ENCODE peak calls at places on chromosomes 12 and 14, in seven cellular contexts. I is colonic mucosa, Q is fibroblast of lung, S is neuronal stem cell, B is Peyer's patch, F is cardiac muscle cell, T is A549. D is an unnamed sample.

GRCh38 chr12:19273482-19274330 is 144.2 kb downstream of the PLEKHA5 start:
- DNase-seq in T (peak), B (peak), S (no peak), F (no peak), I (peak), Q (peak), D (peak)

GRCh38 chr14:63323148-63323547 is 4.4 kb upstream of the GPHB5 start:
- DNase-seq in T (no peak), S (no peak), F (no peak), Q (no peak), I (no peak), B (no peak), D (no peak)

GRCh38 chr14:57823015-57823660 is 42.8 kb downstream of the SLC35F4 start:
- DNase-seq in B (no peak), S (no peak), T (no peak), F (no peak), I (no peak), Q (no peak), D (no peak)

GRCh38 chr12:117178301-117178700 is 12.0 kb downstream of the FBXO21 start:
- DNase-seq in Q (no peak), F (no peak), B (no peak), T (no peak), I (no peak), S (no peak), D (no peak)

GRCh38 chr12:132813443-132813842 is 15.2 kb downstream of the GOLGA3 start:
- DNase-seq in I (no peak), S (no peak), Q (no peak), F (no peak), T (no peak), B (no peak), D (no peak)

GRCh38 chr12:69555461-69555860 is 29.8 kb upstream of the CCT2 start:
- DNase-seq in B (no peak), S (no peak), Q (peak), F (no peak), T (peak), I (no peak), D (no peak)

GRCh38 chr12:127567531-127567930 is 699.4 kb upstream of the TMEM132C start:
- DNase-seq in T (no peak), B (no peak), Q (no peak), I (no peak), F (no peak), S (no peak), D (no peak)

GRCh38 chr14:79356040-79356439 is 855.3 kb downstream of the DIO2 start:
- DNase-seq in I (no peak), Q (peak), S (peak), F (no peak), T (no peak), B (no peak), D (no peak)

GRCh38 chr14:64190974-64191502 is 103.1 kb downstream of the ESR2 start:
- DNase-seq in F (no peak), I (no peak), S (no peak), T (no peak), Q (no peak), B (no peak), D (no peak)

GRCh38 chr14:101442451-101442850 is 118.8 kb upstream of the DIO3 start:
- DNase-seq in S (no peak), T (no peak), B (no peak), I (no peak), Q (no peak), F (no peak), D (peak)

GRCh38 chr14:102999227-102999895 is 58.0 kb downstream of the CDC42BPB start:
- DNase-seq in T (no peak), I (no peak), S (no peak), B (no peak), Q (no peak), F (no peak), D (no peak)

GRCh38 chr14:68674538-68675232 is 118.2 kb downstream of the ZFP36L1 start:
- DNase-seq in F (no peak), S (no peak), Q (no peak), B (no peak), I (no peak), T (no peak), D (no peak)

GRCh38 chr14:105179191-105179590 is 1.9 kb downstream of the NUDT14 start:
- DNase-seq in F (no peak), I (no peak), S (no peak), T (no peak), Q (no peak), B (no peak), D (no peak)

GRCh38 chr14:102279688-102280348 is 25.1 kb downstream of the MOK start:
- DNase-seq in I (no peak), T (peak), S (no peak), Q (peak), F (no peak), B (no peak), D (no peak)

DNA sequence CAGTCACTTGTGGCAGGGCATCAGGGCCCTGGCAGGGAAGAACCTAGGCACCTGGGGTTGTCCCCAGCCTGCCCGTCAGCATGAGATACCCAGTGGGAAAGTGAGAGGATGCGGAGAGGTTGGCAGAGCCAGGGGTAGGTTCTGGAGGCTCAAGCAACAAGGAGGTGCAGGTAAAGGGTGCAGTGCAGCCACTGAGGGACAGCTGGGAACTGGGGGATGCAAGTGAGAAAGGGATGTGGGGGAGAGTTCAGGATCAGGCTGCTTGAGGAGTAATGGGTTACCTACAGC is 18.7 kb downstream of the VASH1 start:
- DNase-seq in I (no peak), F (no peak), S (no peak), Q (no peak), T (no peak), B (no peak), D (no peak)
- H3K27ac ChIP-seq in I (no peak), F (no peak), S (no peak), Q (no peak), T (no peak), B (no peak), D (no peak)

GRCh38 chr14:85549697-85550096 is 19.8 kb downstream of the FLRT2 start:
- DNase-seq in I (no peak), B (no peak), F (no peak), T (no peak), S (no peak), Q (no peak), D (no peak)
- H3K27ac ChIP-seq in I (no peak), B (no peak), F (no peak), T (no peak), S (no peak), Q (no peak), D (no peak)

GRCh38 chr12:104490221-104490620 is 33.5 kb downstream of the CHST11 start:
- DNase-seq in S (no peak), T (no peak), F (no peak), Q (no peak), B (no peak), I (no peak), D (no peak)
- H3K27ac ChIP-seq in S (no peak), T (no peak), F (peak), Q (no peak), B (no peak), I (no peak), D (no peak)

GRCh38 chr14:61570188-61570960 is 124.9 kb upstream of the HIF1A start:
- DNase-seq in Q (no peak), F (no peak), S (no peak), I (no peak), T (no peak), B (no peak), D (no peak)
- H3K27ac ChIP-seq in Q (peak), F (no peak), S (no peak), I (peak), T (peak), B (no peak), D (no peak)

GRCh38 chr12:62908667-62909066 is 26.3 kb downstream of the PPM1H start:
- DNase-seq in Q (no peak), T (no peak), B (no peak), F (no peak), I (no peak), S (no peak), D (no peak)

GRCh38 chr12:62909340-62909739 is 25.6 kb downstream of the PPM1H start:
- DNase-seq in B (no peak), I (no peak), T (no peak), S (no peak), Q (no peak), F (no peak), D (no peak)

GRCh38 chr12:62912644-62913043 is 22.3 kb downstream of the PPM1H start:
- DNase-seq in F (no peak), B (no peak), T (no peak), I (no peak), Q (no peak), S (no peak), D (no peak)

GRCh38 chr12:62911288-62911687 is 23.7 kb downstream of the PPM1H start:
- DNase-seq in T (no peak), F (no peak), Q (no peak), I (no peak), S (no peak), B (no peak), D (no peak)

GRCh38 chr12:62910549-62911169 is 24.3 kb downstream of the PPM1H start:
- DNase-seq in F (peak), S (no peak), I (no peak), T (no peak), Q (no peak), B (no peak), D (no peak)
- H3K27ac ChIP-seq in F (no peak), S (no peak), I (no peak), T (no peak), Q (no peak), B (no peak), D (no peak)

GRCh38 chr14:31241450-31242114 is 34.0 kb upstream of the HECTD1 start:
- DNase-seq in I (peak), T (no peak), S (no peak), B (no peak), F (peak), Q (peak), D (no peak)
- H3K27ac ChIP-seq in I (no peak), T (no peak), S (no peak), B (no peak), F (peak), Q (peak), D (no peak)

GRCh38 chr14:94079891-94080605 is 954 bp downstream of the DDX24 start:
- DNase-seq in B (no peak), Q (peak), I (no peak), T (no peak), F (no peak), S (no peak), D (no peak)

GRCh38 chr14:94080606-94081385 is at the start of the genes DDX24 and IFI27L1:
- DNase-seq in T (peak), B (peak), I (peak), Q (peak), S (peak), F (peak), D (peak)

GRCh38 chr14:94077111-94077821 is 3.7 kb downstream of the DDX24 start:
- DNase-seq in F (no peak), I (no peak), T (no peak), S (no peak), B (no peak), Q (no peak), D (no peak)

GRCh38 chr14:94077823-94078222 is 3.2 kb downstream of the DDX24 start:
- DNase-seq in S (no peak), T (no peak), B (no peak), Q (no peak), F (no peak), I (no peak), D (no peak)

DNA sequence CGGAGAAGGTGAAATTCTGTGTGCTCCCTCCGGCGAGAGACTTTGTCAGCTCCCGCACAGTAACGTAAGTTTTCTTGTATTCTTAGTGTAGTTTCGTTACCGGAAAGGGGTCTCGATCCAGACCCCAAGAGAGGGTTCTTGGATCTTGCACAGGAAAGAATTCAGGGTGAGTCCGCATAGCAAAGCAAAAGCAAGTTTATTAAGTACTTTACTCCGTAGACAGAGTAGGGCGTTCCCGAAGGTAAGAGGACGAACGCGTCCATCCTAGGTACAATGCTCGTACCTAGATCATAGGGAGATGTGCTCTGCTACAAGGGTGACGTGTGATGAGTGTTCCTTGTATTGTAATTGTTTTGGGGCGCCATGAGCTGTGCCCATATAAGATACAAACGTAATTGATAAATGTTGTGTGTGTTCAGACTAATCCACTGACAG is 293 bp downstream of the IFI27L1 start:
- DNase-seq in F (no peak), Q (no peak), S (no peak), T (no peak), I (no peak), B (peak), D (no peak)
- H3K27ac ChIP-seq in F (peak), Q (peak), S (no peak), T (peak), I (peak), B (peak), D (peak)

D was measured in effector memory CD4-positive, alpha-beta T cell.